ENCODE peak calls at places on chromosomes 4 and X, in nine cellular contexts. One of them, this sample, is unnamed.

GRCh38 chrX:47523297-47523696 is 37.7 kb upstream of the ARAF start:
- DNase-seq in stimulated activated CD8-positive, alpha-beta memory T cell treated with anti-CD3 and anti-CD28 coated beads, Interleukin-7, amount 100 ng/mL, for 1 hour: peak
- DNase-seq in NCI-H2029 treated with DMSO at 0.1 percent for 48 hours: no peak
- DNase-seq in GM13976: peak
- DNase-seq in amygdala: peak
- DNase-seq in kidney glomerular epithelial cell: peak
- DNase-seq in T-cell: peak
- DNase-seq in RWPE1: peak
- DNase-seq in HS-27A: no peak
- DNase-seq in this sample: peak

GRCh38 chr4:94721310-94721709 is 36.4 kb upstream of the BMPR1B start:
- DNase-seq in stimulated activated CD8-positive, alpha-beta memory T cell treated with anti-CD3 and anti-CD28 coated beads, Interleukin-7, amount 100 ng/mL, for 1 hour: no peak
- DNase-seq in NCI-H2029 treated with DMSO at 0.1 percent for 48 hours: no peak
- DNase-seq in GM13976: no peak
- DNase-seq in amygdala: no peak
- DNase-seq in kidney glomerular epithelial cell: no peak
- DNase-seq in T-cell: no peak
- DNase-seq in RWPE1: no peak
- DNase-seq in HS-27A: no peak
- DNase-seq in this sample: no peak

GRCh38 chrX:397575-397974 is 10.9 kb upstream of the PPP2R3B start:
- DNase-seq in stimulated activated CD8-positive, alpha-beta memory T cell treated with anti-CD3 and anti-CD28 coated beads, Interleukin-7, amount 100 ng/mL, for 1 hour: no peak
- DNase-seq in NCI-H2029 treated with DMSO at 0.1 percent for 48 hours: no peak
- DNase-seq in GM13976: peak
- DNase-seq in amygdala: no peak
- DNase-seq in kidney glomerular epithelial cell: no peak
- DNase-seq in T-cell: no peak
- DNase-seq in RWPE1: no peak
- DNase-seq in HS-27A: no peak
- DNase-seq in this sample: no peak

GRCh38 chrX:51182545-51182944 is 150.1 kb upstream of the NUDT10 start:
- DNase-seq in stimulated activated CD8-positive, alpha-beta memory T cell treated with anti-CD3 and anti-CD28 coated beads, Interleukin-7, amount 100 ng/mL, for 1 hour: no peak
- DNase-seq in NCI-H2029 treated with DMSO at 0.1 percent for 48 hours: no peak
- DNase-seq in GM13976: no peak
- DNase-seq in amygdala: no peak
- DNase-seq in kidney glomerular epithelial cell: no peak
- DNase-seq in T-cell: no peak
- DNase-seq in RWPE1: no peak
- DNase-seq in HS-27A: no peak
- DNase-seq in this sample: no peak

GRCh38 chr4:118076958-118077766 is 42.9 kb downstream of the NDST3 start:
- DNase-seq in stimulated activated CD8-positive, alpha-beta memory T cell treated with anti-CD3 and anti-CD28 coated beads, Interleukin-7, amount 100 ng/mL, for 1 hour: no peak
- DNase-seq in NCI-H2029 treated with DMSO at 0.1 percent for 48 hours: no peak
- DNase-seq in GM13976: peak
- DNase-seq in amygdala: no peak
- DNase-seq in kidney glomerular epithelial cell: no peak
- DNase-seq in T-cell: no peak
- DNase-seq in RWPE1: no peak
- DNase-seq in HS-27A: no peak
- DNase-seq in this sample: no peak

GRCh38 chrX:129748265-129748664 is 9.5 kb downstream of the XPNPEP2 start:
- DNase-seq in stimulated activated CD8-positive, alpha-beta memory T cell treated with anti-CD3 and anti-CD28 coated beads, Interleukin-7, amount 100 ng/mL, for 1 hour: no peak
- DNase-seq in NCI-H2029 treated with DMSO at 0.1 percent for 48 hours: no peak
- DNase-seq in GM13976: no peak
- DNase-seq in amygdala: no peak
- DNase-seq in kidney glomerular epithelial cell: no peak
- DNase-seq in T-cell: no peak
- DNase-seq in RWPE1: no peak
- DNase-seq in HS-27A: no peak
- DNase-seq in this sample: no peak

GRCh38 chr4:142282870-142283431 is 563.1 kb downstream of the INPP4B start:
- DNase-seq in stimulated activated CD8-positive, alpha-beta memory T cell treated with anti-CD3 and anti-CD28 coated beads, Interleukin-7, amount 100 ng/mL, for 1 hour: no peak
- DNase-seq in NCI-H2029 treated with DMSO at 0.1 percent for 48 hours: no peak
- DNase-seq in GM13976: no peak
- DNase-seq in amygdala: no peak
- DNase-seq in kidney glomerular epithelial cell: no peak
- DNase-seq in T-cell: no peak
- DNase-seq in RWPE1: no peak
- DNase-seq in HS-27A: no peak
- DNase-seq in this sample: no peak

GRCh38 chr4:80134936-80135701 is 62.1 kb upstream of the ANTXR2 start:
- DNase-seq in stimulated activated CD8-positive, alpha-beta memory T cell treated with anti-CD3 and anti-CD28 coated beads, Interleukin-7, amount 100 ng/mL, for 1 hour: no peak
- DNase-seq in NCI-H2029 treated with DMSO at 0.1 percent for 48 hours: no peak
- DNase-seq in GM13976: no peak
- DNase-seq in amygdala: no peak
- DNase-seq in kidney glomerular epithelial cell: peak
- DNase-seq in T-cell: no peak
- DNase-seq in RWPE1: no peak
- DNase-seq in HS-27A: no peak
- DNase-seq in this sample: peak

GRCh38 chrX:38870386-38870895 is 69.2 kb downstream of the MID1IP1 start:
- DNase-seq in stimulated activated CD8-positive, alpha-beta memory T cell treated with anti-CD3 and anti-CD28 coated beads, Interleukin-7, amount 100 ng/mL, for 1 hour: no peak
- DNase-seq in NCI-H2029 treated with DMSO at 0.1 percent for 48 hours: no peak
- DNase-seq in GM13976: no peak
- DNase-seq in amygdala: no peak
- DNase-seq in kidney glomerular epithelial cell: no peak
- DNase-seq in T-cell: no peak
- DNase-seq in RWPE1: no peak
- DNase-seq in HS-27A: no peak
- DNase-seq in this sample: no peak

GRCh38 chr4:61828960-61829359 is 628.8 kb downstream of the ADGRL3 start:
- DNase-seq in stimulated activated CD8-positive, alpha-beta memory T cell treated with anti-CD3 and anti-CD28 coated beads, Interleukin-7, amount 100 ng/mL, for 1 hour: no peak
- DNase-seq in NCI-H2029 treated with DMSO at 0.1 percent for 48 hours: no peak
- DNase-seq in GM13976: no peak
- DNase-seq in amygdala: no peak
- DNase-seq in kidney glomerular epithelial cell: no peak
- DNase-seq in T-cell: no peak
- DNase-seq in RWPE1: no peak
- DNase-seq in HS-27A: no peak
- DNase-seq in this sample: peak

GRCh38 chr4:38664704-38665401 is 854 bp downstream of the KLF3 start:
- DNase-seq in stimulated activated CD8-positive, alpha-beta memory T cell treated with anti-CD3 and anti-CD28 coated beads, Interleukin-7, amount 100 ng/mL, for 1 hour: no peak
- DNase-seq in NCI-H2029 treated with DMSO at 0.1 percent for 48 hours: peak
- DNase-seq in GM13976: peak
- DNase-seq in amygdala: peak
- DNase-seq in kidney glomerular epithelial cell: peak
- DNase-seq in T-cell: peak
- DNase-seq in RWPE1: peak
- DNase-seq in HS-27A: no peak
- DNase-seq in this sample: peak

GRCh38 chr4:127479031-127479622 is 153.6 kb upstream of the INTU start:
- DNase-seq in stimulated activated CD8-positive, alpha-beta memory T cell treated with anti-CD3 and anti-CD28 coated beads, Interleukin-7, amount 100 ng/mL, for 1 hour: no peak
- DNase-seq in NCI-H2029 treated with DMSO at 0.1 percent for 48 hours: peak
- DNase-seq in GM13976: no peak
- DNase-seq in amygdala: no peak
- DNase-seq in kidney glomerular epithelial cell: peak
- DNase-seq in T-cell: no peak
- DNase-seq in RWPE1: peak
- DNase-seq in HS-27A: no peak
- DNase-seq in this sample: no peak

GRCh38 chr4:1611501-1611870 is 72.6 kb downstream of the FAM53A start:
- DNase-seq in stimulated activated CD8-positive, alpha-beta memory T cell treated with anti-CD3 and anti-CD28 coated beads, Interleukin-7, amount 100 ng/mL, for 1 hour: no peak
- DNase-seq in NCI-H2029 treated with DMSO at 0.1 percent for 48 hours: no peak
- DNase-seq in GM13976: no peak
- DNase-seq in amygdala: no peak
- DNase-seq in kidney glomerular epithelial cell: no peak
- DNase-seq in T-cell: no peak
- DNase-seq in RWPE1: no peak
- DNase-seq in HS-27A: no peak
- DNase-seq in this sample: no peak

GRCh38 chrX:39941332-39941920 is 156.3 kb downstream of the BCOR start:
- DNase-seq in stimulated activated CD8-positive, alpha-beta memory T cell treated with anti-CD3 and anti-CD28 coated beads, Interleukin-7, amount 100 ng/mL, for 1 hour: no peak
- DNase-seq in NCI-H2029 treated with DMSO at 0.1 percent for 48 hours: no peak
- DNase-seq in GM13976: no peak
- DNase-seq in amygdala: no peak
- DNase-seq in kidney glomerular epithelial cell: no peak
- DNase-seq in T-cell: no peak
- DNase-seq in RWPE1: no peak
- DNase-seq in HS-27A: no peak
- DNase-seq in this sample: peak

GRCh38 chrX:140091276-140091886 is 126.1 kb upstream of the CXorf66 start:
- DNase-seq in stimulated activated CD8-positive, alpha-beta memory T cell treated with anti-CD3 and anti-CD28 coated beads, Interleukin-7, amount 100 ng/mL, for 1 hour: no peak
- DNase-seq in NCI-H2029 treated with DMSO at 0.1 percent for 48 hours: no peak
- DNase-seq in GM13976: peak
- DNase-seq in amygdala: peak
- DNase-seq in kidney glomerular epithelial cell: no peak
- DNase-seq in T-cell: no peak
- DNase-seq in RWPE1: peak
- DNase-seq in HS-27A: no peak
- DNase-seq in this sample: no peak

GRCh38 chr4:152197211-152197610 is 338.7 kb downstream of the FBXW7 start:
- DNase-seq in stimulated activated CD8-positive, alpha-beta memory T cell treated with anti-CD3 and anti-CD28 coated beads, Interleukin-7, amount 100 ng/mL, for 1 hour: no peak
- DNase-seq in NCI-H2029 treated with DMSO at 0.1 percent for 48 hours: no peak
- DNase-seq in GM13976: no peak
- DNase-seq in amygdala: peak
- DNase-seq in kidney glomerular epithelial cell: no peak
- DNase-seq in T-cell: no peak
- DNase-seq in RWPE1: no peak
- DNase-seq in HS-27A: no peak
- DNase-seq in this sample: no peak

GRCh38 chr4:38013461-38014366 is 53.5 kb downstream of the PTTG2 start:
- DNase-seq in stimulated activated CD8-positive, alpha-beta memory T cell treated with anti-CD3 and anti-CD28 coated beads, Interleukin-7, amount 100 ng/mL, for 1 hour: no peak
- DNase-seq in NCI-H2029 treated with DMSO at 0.1 percent for 48 hours: no peak
- DNase-seq in GM13976: no peak
- DNase-seq in amygdala: no peak
- DNase-seq in kidney glomerular epithelial cell: peak
- DNase-seq in T-cell: no peak
- DNase-seq in RWPE1: no peak
- DNase-seq in HS-27A: no peak
- DNase-seq in this sample: no peak

GRCh38 chr4:163448541-163449203 is 24.9 kb downstream of the TKTL2 start:
- DNase-seq in stimulated activated CD8-positive, alpha-beta memory T cell treated with anti-CD3 and anti-CD28 coated beads, Interleukin-7, amount 100 ng/mL, for 1 hour: no peak
- DNase-seq in NCI-H2029 treated with DMSO at 0.1 percent for 48 hours: no peak
- DNase-seq in GM13976: no peak
- DNase-seq in amygdala: no peak
- DNase-seq in kidney glomerular epithelial cell: no peak
- DNase-seq in T-cell: no peak
- DNase-seq in RWPE1: peak
- DNase-seq in HS-27A: no peak
- DNase-seq in this sample: no peak

GRCh38 chr4:105934381-105934780 is 39.1 kb downstream of the NPNT start:
- DNase-seq in stimulated activated CD8-positive, alpha-beta memory T cell treated with anti-CD3 and anti-CD28 coated beads, Interleukin-7, amount 100 ng/mL, for 1 hour: no peak
- DNase-seq in NCI-H2029 treated with DMSO at 0.1 percent for 48 hours: no peak
- DNase-seq in GM13976: no peak
- DNase-seq in amygdala: no peak
- DNase-seq in kidney glomerular epithelial cell: no peak
- DNase-seq in T-cell: no peak
- DNase-seq in RWPE1: no peak
- DNase-seq in HS-27A: no peak
- DNase-seq in this sample: no peak

GRCh38 chrX:122625821-122626220 is 558.3 kb upstream of the GRIA3 start:
- DNase-seq in stimulated activated CD8-positive, alpha-beta memory T cell treated with anti-CD3 and anti-CD28 coated beads, Interleukin-7, amount 100 ng/mL, for 1 hour: no peak
- DNase-seq in NCI-H2029 treated with DMSO at 0.1 percent for 48 hours: no peak
- DNase-seq in GM13976: no peak
- DNase-seq in amygdala: no peak
- DNase-seq in kidney glomerular epithelial cell: no peak
- DNase-seq in T-cell: no peak
- DNase-seq in RWPE1: no peak
- DNase-seq in HS-27A: no peak
- DNase-seq in this sample: no peak